ENCODE peak calls at places on chromosomes 2 and 18, in four cellular contexts. X, Y, M and N are unnamed samples. For H3K4me1 and H3K36me3, the result is how much of the 10 kb centered on the place peaks cover.

GRCh38 chr2:56008661-56009411 is 85.3 kb upstream of the EFEMP1 start:
- DNase-seq in X (peak), Y (peak), M (peak), N (no peak)

GRCh38 chr18:21115519-21116411 is 4.2 kb upstream of the ROCK1 start:
- DNase-seq in X (no peak), Y (no peak), M (no peak), N (no peak)

GRCh38 chr2:158034198-158034831 is 67.4 kb upstream of the UPP2 start:
- DNase-seq in X (peak), Y (peak), M (no peak), N (peak)

GRCh38 chr2:211534655-211535054 is 978.3 kb downstream of the CPS1 start:
- DNase-seq in X (no peak), Y (no peak), M (no peak), N (no peak)

GRCh38 chr18:59968583-59968982 is 68.8 kb downstream of the PMAIP1 start:
- DNase-seq in X (no peak), Y (no peak), M (no peak), N (no peak)

GRCh38 chr2:96839288-96839874 is 4.4 kb downstream of the ANKRD23 start:
- DNase-seq in X (peak), Y (no peak), M (no peak), N (peak)

GRCh38 chr2:98948956-98949739 is 13.1 kb upstream of the CRACDL start:
- DNase-seq in X (no peak), Y (no peak), M (no peak), N (no peak)

GRCh38 chr18:47345996-47346395 is 94.5 kb upstream of the SKOR2 start:
- DNase-seq in X (no peak), Y (no peak), M (no peak), N (no peak)

GRCh38 chr2:73006969-73007710 is 64.4 kb downstream of the SFXN5 start:
- DNase-seq in X (no peak), Y (no peak), M (peak), N (no peak)

GRCh38 chr2:149180226-149180875 is 141.9 kb downstream of the LYPD6B start:
- DNase-seq in X (no peak), Y (no peak), M (no peak), N (no peak)

GRCh38 chr18:50573679-50574078 is 13.8 kb downstream of the MAPK4 start:
- DNase-seq in X (peak), Y (no peak), M (no peak), N (no peak)

GRCh38 chr2:85924522-85924921 is 35.7 kb upstream of the ST3GAL5 start:
- DNase-seq in X (no peak), Y (peak), M (no peak), N (peak)

GRCh38 chr2:25251032-25251460 is 82.7 kb upstream of the POMC start:
- DNase-seq in X (no peak), Y (no peak), M (no peak), N (no peak)

GRCh38 chr2:215698566-215698965 is 262.7 kb upstream of the FN1 start:
- DNase-seq in X (no peak), Y (no peak), M (no peak), N (no peak)

GRCh38 chr2:173175222-173175621 is 99.6 kb downstream of the MAP3K20 start:
- DNase-seq in X (no peak), Y (no peak), M (no peak), N (no peak)

GRCh38 chr2:21039080-21039556 is 4.8 kb downstream of the APOB start:
- DNase-seq in X (no peak), Y (no peak), M (no peak), N (no peak)

GRCh38 chr18:73741946-73742345 is 405.7 kb downstream of the FBXO15 start:
- DNase-seq in X (no peak), Y (no peak), M (no peak), N (no peak)

GRCh38 chr2:189104926-189105325 is 74.6 kb downstream of the COL5A2 start:
- DNase-seq in X (no peak), Y (no peak), M (no peak), N (no peak)

GRCh38 chr2:42435641-42436040 is 58.1 kb downstream of the KCNG3 start:
- DNase-seq in X (no peak), Y (no peak), M (no peak), N (no peak)

GRCh38 chr2:100692381-100692780 is 127.6 kb upstream of the NPAS2 start:
- DNase-seq in X (no peak), Y (no peak), M (no peak), N (peak)

GRCh38 chr2:228699888-228700287 is 518.4 kb upstream of the SPHKAP start:
- DNase-seq in X (no peak), Y (no peak), M (no peak), N (no peak)

GRCh38 chr18:73724908-73725307 is 422.7 kb downstream of the FBXO15 start:
- DNase-seq in X (no peak), Y (no peak), M (no peak), N (no peak)

GRCh38 chr18:27861539-27861938 is 315.4 kb downstream of the CDH2 start:
- DNase-seq in X (no peak), Y (no peak), M (no peak), N (no peak)

GRCh38 chr2:111117666-111118454 is 2.9 kb upstream of the BCL2L11 start:
- DNase-seq in X (no peak), Y (peak), M (peak), N (peak)

GRCh38 chr2:227856697-227857096 is 14.7 kb upstream of the DAW1 start:
- DNase-seq in X (no peak), Y (no peak), M (no peak), N (no peak)

GRCh38 chr2:11097038-11097720 is 58.1 kb upstream of the SLC66A3 start:
- DNase-seq in X (no peak), Y (no peak), M (no peak), N (no peak)

GRCh38 chr2:144460981-144461766 is 58.7 kb downstream of the ZEB2 start:
- DNase-seq in X (no peak), Y (peak), M (no peak), N (no peak)

GRCh38 chr2:20125616-20126015 is 74.2 kb upstream of the LAPTM4A start:
- DNase-seq in X (no peak), Y (no peak), M (no peak), N (no peak)

GRCh38 chr2:235052514-235053354 is 100.9 kb downstream of the SH3BP4 start:
- DNase-seq in X (no peak), Y (no peak), M (no peak), N (no peak)

GRCh38 chr2:26493631-26494030 is 15.7 kb upstream of the OTOF start:
- DNase-seq in X (no peak), Y (no peak), M (peak), N (no peak)

GRCh38 chr18:72160504-72161445 is 383.4 kb downstream of the CBLN2 start:
- DNase-seq in X (no peak), Y (no peak), M (no peak), N (no peak)

GRCh38 chr18:79599503-79599931 is 80.1 kb upstream of the CTDP1 start:
- DNase-seq in X (no peak), Y (peak), M (peak), N (no peak)

GRCh38 chr2:240411261-240412160 is 24.0 kb upstream of the GPC1 start:
- DNase-seq in X (no peak), Y (peak), M (no peak), N (no peak)

DNA sequence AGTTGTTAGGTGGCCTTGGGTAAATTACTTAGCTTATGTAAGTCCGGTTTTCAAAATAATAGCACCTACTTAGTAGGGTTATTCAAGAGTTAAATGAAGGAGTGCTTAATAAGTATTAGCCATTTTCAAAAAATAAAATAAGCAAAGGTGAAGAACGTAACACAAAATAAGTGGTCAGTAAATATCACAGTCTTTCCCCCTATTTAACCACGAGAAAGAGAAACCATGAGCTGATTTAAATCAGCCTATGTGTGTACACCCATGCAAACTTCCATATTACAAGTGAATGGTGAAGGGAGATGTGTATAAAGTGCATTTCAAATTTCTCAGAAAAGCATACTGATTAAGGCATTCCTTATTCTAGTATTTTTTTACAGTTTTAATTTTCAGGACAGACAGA is 2.2 kb downstream of the WIPF1 start:
- DNase-seq in X (peak), Y (no peak), M (no peak), N (no peak)
- H3K4me1 ChIP-seq in X (half or more), Y (under half), M (under half), N (under half)

GRCh38 chr18:49481317-49481716 is 5.7 kb downstream of the C18orf32 start:
- DNase-seq in X (no peak), Y (no peak), M (no peak), N (no peak)
- H3K36me3 ChIP-seq in X (half or more), Y (under half), M (under half), N (under half)

DNA sequence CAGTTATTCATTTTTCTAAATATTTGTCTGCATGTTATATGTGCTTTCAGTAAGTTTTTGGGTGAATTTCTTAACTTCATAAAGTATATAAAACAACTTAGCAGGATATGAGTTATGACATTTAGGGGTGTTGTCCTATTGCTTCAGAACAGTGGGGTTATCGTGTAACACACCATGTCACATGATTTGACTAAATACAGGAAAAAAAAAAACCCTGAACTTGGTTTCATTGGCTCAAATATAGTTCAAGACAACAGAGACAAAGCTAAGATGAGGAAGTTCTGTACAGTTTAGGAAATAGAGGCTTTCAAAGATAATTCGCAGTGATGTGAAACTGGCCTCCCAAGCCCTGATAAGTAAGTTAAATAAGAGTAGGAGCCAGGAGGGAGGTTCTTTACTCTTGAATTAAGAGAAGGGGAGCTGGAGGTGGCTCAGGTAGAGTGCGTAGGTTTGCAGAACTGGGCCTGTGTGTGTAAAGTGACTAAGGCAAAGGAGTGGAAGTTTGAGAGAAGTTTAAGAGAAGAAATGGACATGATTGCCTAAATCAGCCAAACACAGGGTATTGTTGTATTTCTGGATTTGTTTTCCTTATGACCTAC is 53.9 kb downstream of the LIMS1 start:
- DNase-seq in X (peak), Y (no peak), M (no peak), N (no peak)
- H3K4me1 ChIP-seq in X (under half), Y (under half), M (under half), N (under half)

GRCh38 chr18:45482286-45482685 is 133.0 kb upstream of the SLC14A2 start:
- DNase-seq in X (no peak), Y (peak), M (no peak), N (no peak)

GRCh38 chr18:45480219-45481015 is 134.9 kb upstream of the SLC14A2 start:
- DNase-seq in X (no peak), Y (no peak), M (no peak), N (peak)

GRCh38 chr18:45481846-45482245 is 133.4 kb upstream of the SLC14A2 start:
- DNase-seq in X (no peak), Y (no peak), M (no peak), N (peak)

GRCh38 chr18:45478889-45479288 is 136.4 kb upstream of the SLC14A2 start:
- DNase-seq in X (no peak), Y (no peak), M (no peak), N (peak)
- H3K36me3 ChIP-seq in X (under half), Y (under half), M (under half), N (under half)